ENCODE peak calls at places on chromosomes 12 and 14, in four cellular contexts. P, W, R and O are unnamed samples.

GRCh38 chr12:21149849-21150248 is 18.9 kb downstream of the SLCO1B1 start:
- DNase-seq in W (no peak), P (no peak), R (no peak), O (peak)

GRCh38 chr12:120079352-120080042 is 37.1 kb downstream of the RAB35 start:
- DNase-seq in P (peak), R (no peak), W (no peak), O (no peak)

GRCh38 chr14:78606111-78606510 is 435.9 kb downstream of the NRXN3 start:
- DNase-seq in W (no peak), P (no peak), R (no peak), O (no peak)

GRCh38 chr14:70239802-70240201 is 51.1 kb upstream of the SLC8A3 start:
- DNase-seq in R (peak), W (no peak), P (no peak), O (no peak)

GRCh38 chr12:32533971-32534590 is 134.7 kb downstream of the FGD4 start:
- DNase-seq in P (peak), W (no peak), R (no peak), O (no peak)

GRCh38 chr12:25034676-25035075 is 85.8 kb upstream of the BCAT1 start:
- DNase-seq in P (no peak), R (no peak), W (no peak), O (no peak)

GRCh38 chr12:94289551-94290312 is 141.4 kb downstream of the PLXNC1 start:
- DNase-seq in P (no peak), R (no peak), W (no peak), O (no peak)

GRCh38 chr12:67320614-67321305 is 51.6 kb downstream of the CAND1 start:
- DNase-seq in R (no peak), P (no peak), W (no peak), O (no peak)

GRCh38 chr14:70665448-70666363 is 24.0 kb downstream of the TTC9 start:
- DNase-seq in W (no peak), P (no peak), R (peak), O (no peak)

GRCh38 chr12:3267690-3268089 is 190.5 kb downstream of the TSPAN9 start:
- DNase-seq in R (no peak), W (no peak), P (no peak), O (no peak)

GRCh38 chr12:25692115-25693035 is 139.3 kb upstream of the LMNTD1 start:
- DNase-seq in P (no peak), R (no peak), W (no peak), O (no peak)

GRCh38 chr12:89529738-89530137 is 3.9 kb upstream of the POC1B start:
- DNase-seq in P (peak), W (peak), R (peak), O (no peak)

GRCh38 chr12:108519558-108519957 is 4.5 kb downstream of the FICD start:
- DNase-seq in R (no peak), P (no peak), W (peak), O (peak)

GRCh38 chr14:100159107-100159864 is at the start of gene DEGS2:
- DNase-seq in P (no peak), W (peak), R (no peak), O (peak)

GRCh38 chr14:89544636-89545301 is 127.7 kb upstream of the FOXN3 start:
- DNase-seq in R (no peak), W (no peak), P (peak), O (no peak)

GRCh38 chr12:10354071-10354470 is 35.8 kb downstream of the KLRK1 start:
- DNase-seq in R (no peak), P (no peak), W (no peak), O (no peak)

GRCh38 chr14:68759017-68759569 is 33.8 kb downstream of the ZFP36L1 start:
- DNase-seq in R (no peak), P (peak), W (no peak), O (no peak)

GRCh38 chr12:121038861-121039654 is at the start of gene OASL:
- DNase-seq in R (peak), P (no peak), W (no peak), O (no peak)

GRCh38 chr12:115583591-115583990 is 693.9 kb downstream of the MED13L start:
- DNase-seq in W (no peak), R (no peak), P (no peak), O (no peak)

GRCh38 chr14:79496701-79497100 is 714.6 kb downstream of the DIO2 start:
- DNase-seq in P (no peak), W (no peak), R (no peak), O (no peak)

GRCh38 chr14:89507521-89507920 is 90.5 kb upstream of the FOXN3 start:
- DNase-seq in P (peak), W (no peak), R (peak), O (no peak)

GRCh38 chr14:103067231-103067954 is 10.0 kb upstream of the CDC42BPB start:
- DNase-seq in R (no peak), W (no peak), P (no peak), O (no peak)

GRCh38 chr14:95472819-95473251 is 43.6 kb downstream of the SYNE3 start:
- DNase-seq in W (no peak), R (no peak), P (no peak), O (no peak)

GRCh38 chr12:108340037-108340436 is 926 bp upstream of the CMKLR1 start:
- DNase-seq in P (no peak), R (no peak), W (no peak), O (no peak)

GRCh38 chr12:89960011-89960507 is 251.4 kb upstream of the ATP2B1 start:
- DNase-seq in R (peak), P (no peak), W (no peak), O (no peak)

GRCh38 chr12:48029811-48030650 is 25.8 kb upstream of the COL2A1 start:
- DNase-seq in R (no peak), W (no peak), P (no peak), O (no peak)

GRCh38 chr14:104778694-104779331 is 16.7 kb downstream of the AKT1 start:
- DNase-seq in P (no peak), W (no peak), R (no peak), O (no peak)

GRCh38 chr14:96252323-96253052 is 3.5 kb upstream of the BDKRB1 start:
- DNase-seq in R (no peak), W (peak), P (no peak), O (no peak)

GRCh38 chr12:130916251-130916911 is 37.3 kb upstream of the ADGRD1 start:
- DNase-seq in W (peak), P (peak), R (peak), O (peak)

GRCh38 chr14:68309631-68310030 is 483.2 kb downstream of the ZFP36L1 start:
- DNase-seq in R (no peak), P (no peak), W (no peak), O (no peak)

GRCh38 chr14:20631821-20632389 is 9.6 kb downstream of the OR6S1 start:
- DNase-seq in R (no peak), W (peak), P (peak), O (peak)

GRCh38 chr12:53701518-53702264 is 25.6 kb downstream of the CALCOCO1 start:
- DNase-seq in W (peak), P (peak), R (peak), O (peak)

GRCh38 chr12:98238513-98238912 is 276.9 kb upstream of the TMPO start:
- DNase-seq in W (no peak), R (no peak), P (no peak), O (no peak)

GRCh38 chr14:64074961-64075619 is 219.1 kb downstream of the ESR2 start:
- DNase-seq in W (no peak), P (no peak), R (no peak), O (no peak)

GRCh38 chr12:104219361-104219892 is 3.8 kb downstream of the TXNRD1 start:
- DNase-seq in R (no peak), P (peak), W (no peak), O (no peak)

GRCh38 chr14:88868558-88869159 is 44.2 kb downstream of the TTC8 start:
- DNase-seq in P (peak), W (no peak), R (no peak), O (no peak)

GRCh38 chr14:84975503-84975902 is 554.4 kb upstream of the FLRT2 start:
- DNase-seq in R (no peak), P (no peak), W (no peak), O (no peak)

DNA sequence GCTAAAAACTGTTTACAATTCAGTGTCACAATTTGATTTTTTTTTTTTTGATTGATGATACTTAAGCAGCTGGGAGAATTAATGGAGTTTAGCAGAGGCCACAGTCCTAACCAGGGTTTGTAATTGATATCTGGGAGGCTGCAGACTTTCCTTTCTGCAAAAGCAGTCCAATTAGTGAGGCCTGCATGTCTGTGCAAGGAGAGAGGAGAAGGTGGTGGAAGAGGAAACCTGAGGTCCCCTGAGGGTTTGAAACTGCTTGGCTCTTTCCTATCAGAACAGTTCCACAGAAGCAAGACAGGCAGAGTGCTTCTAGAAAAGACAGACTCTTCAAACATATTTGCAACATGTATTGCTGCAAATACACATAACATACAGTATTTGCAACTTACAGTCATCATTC is 160.8 kb upstream of the KRR1 start:
- DNase-seq in W (no peak), P (no peak), R (no peak), O (no peak)
- TF ChIP-seq ATF3 in W (no peak), P (no peak), R (no peak), O (no peak)

GRCh38 chr12:27919671-27920235 is 52.8 kb downstream of the PTHLH start:
- DNase-seq in W (no peak), R (no peak), P (no peak), O (no peak)

GRCh38 chr12:27911397-27911796 is 61.1 kb downstream of the PTHLH start:
- DNase-seq in R (no peak), W (no peak), P (no peak), O (no peak)

GRCh38 chr12:27915536-27915935 is 57.0 kb downstream of the PTHLH start:
- DNase-seq in R (no peak), P (no peak), W (no peak), O (no peak)

GRCh38 chr12:27913999-27914614 is 58.4 kb downstream of the PTHLH start:
- DNase-seq in R (peak), W (no peak), P (no peak), O (no peak)

DNA sequence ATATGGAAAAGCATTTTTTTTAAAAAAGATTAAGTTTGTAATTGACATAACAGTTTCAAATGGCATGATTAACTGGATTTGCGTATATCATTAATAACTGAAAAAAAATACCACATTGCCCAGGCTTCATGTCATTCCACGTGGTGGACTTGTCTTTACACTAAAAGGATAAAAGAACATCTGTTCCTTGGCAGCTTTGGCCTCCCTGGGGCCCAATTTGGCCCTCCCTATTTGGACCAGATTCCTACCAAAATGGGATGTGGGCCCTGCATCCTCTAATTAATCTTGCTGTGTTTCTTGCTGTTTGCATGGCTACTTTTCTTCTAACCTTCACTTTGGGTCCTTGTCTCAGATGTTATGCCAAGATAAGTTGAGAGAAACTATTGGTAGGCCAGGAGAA is 57.6 kb downstream of the PTHLH start:
- DNase-seq in W (no peak), P (no peak), R (no peak), O (no peak)
- TF ChIP-seq TCF7 in W (no peak), P (no peak), R (no peak), O (no peak)

GRCh38 chr14:91232052-91232451 is 12.5 kb downstream of the GPR68 start:
- DNase-seq in P (no peak), W (no peak), R (no peak), O (no peak)

GRCh38 chr14:91232631-91233030 is 11.9 kb downstream of the GPR68 start:
- DNase-seq in R (no peak), P (no peak), W (no peak), O (no peak)

GRCh38 chr14:91229743-91230200 is 14.7 kb downstream of the GPR68 start:
- DNase-seq in P (no peak), R (peak), W (no peak), O (no peak)

GRCh38 chr14:91230363-91231035 is 14.0 kb downstream of the GPR68 start:
- DNase-seq in W (no peak), R (no peak), P (no peak), O (no peak)

GRCh38 chr14:91231446-91231845 is 13.1 kb downstream of the GPR68 start:
- DNase-seq in R (no peak), W (no peak), P (no peak), O (no peak)
- TF ChIP-seq SP1 in R (no peak), W (no peak), P (no peak), O (no peak)

DNA sequence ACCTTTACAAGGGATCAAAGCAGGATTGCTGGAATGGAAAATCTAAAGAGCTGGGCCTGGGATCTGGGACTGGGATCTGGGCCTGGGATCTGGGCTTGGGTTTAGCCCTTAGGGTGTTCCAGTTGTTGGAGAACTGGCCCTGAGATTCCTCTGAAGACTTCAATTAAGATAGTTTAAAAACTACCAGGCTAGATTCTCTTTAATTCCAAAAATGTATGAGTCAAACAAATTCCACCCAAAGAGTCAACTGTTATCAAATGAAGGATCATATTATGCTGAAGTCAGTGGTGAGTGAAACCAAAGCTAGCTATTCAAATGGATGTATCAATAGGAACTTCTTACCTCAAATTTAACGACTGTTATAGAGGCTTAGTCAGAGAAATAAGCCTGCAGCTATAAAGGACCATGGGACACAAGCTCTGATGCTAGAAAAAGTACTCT is 40.5 kb downstream of the LIMA1 start:
- DNase-seq in R (no peak), P (no peak), W (no peak), O (no peak)
- TF ChIP-seq ATF3 in R (no peak), P (no peak), W (no peak), O (no peak)